ENCODE peak calls at places on chromosomes 13 and 19, in nine cellular contexts. K, Q, E, L, C, T, B, Y and W are unnamed samples.

GRCh38 chr19:1261512-1261862 is 7.6 kb upstream of the CIRBP start:
- DNase-seq in K (no peak), Q (no peak), E (no peak), L (no peak), C (no peak), T (no peak), B (no peak), Y (peak), W (no peak)

GRCh38 chr13:45833242-45833641 is 18.3 kb downstream of the SIAH3 start:
- DNase-seq in K (no peak), Q (no peak), E (no peak), L (no peak), C (no peak), T (no peak), B (no peak), Y (no peak), W (no peak)

GRCh38 chr19:19131989-19132388 is 6.3 kb downstream of the TMEM161A start:
- DNase-seq in K (no peak), Q (no peak), E (no peak), L (no peak), C (no peak), T (no peak), B (no peak), Y (no peak), W (no peak)

GRCh38 chr13:114142640-114143490 is 10.4 kb upstream of the RASA3 start:
- DNase-seq in K (peak), Q (no peak), E (no peak), L (no peak), C (no peak), T (no peak), B (no peak), Y (no peak), W (no peak)

GRCh38 chr13:109145631-109146030 is 516.2 kb downstream of the MYO16 start:
- DNase-seq in K (no peak), Q (peak), E (no peak), L (no peak), C (no peak), T (peak), B (peak), Y (peak), W (no peak)

GRCh38 chr13:63448654-63449053 is 2033.0 kb upstream of the PCDH20 start:
- DNase-seq in K (no peak), Q (peak), E (no peak), L (no peak), C (no peak), T (no peak), B (no peak), Y (no peak), W (no peak)

GRCh38 chr19:19064811-19065745 is 1.3 kb downstream of the SLC25A42 start:
- DNase-seq in K (peak), Q (peak), E (no peak), L (no peak), C (no peak), T (no peak), B (no peak), Y (peak), W (no peak)

GRCh38 chr19:10510301-10510802 is 6.9 kb downstream of the S1PR5 start:
- DNase-seq in K (peak), Q (peak), E (no peak), L (no peak), C (no peak), T (no peak), B (no peak), Y (peak), W (no peak)